ENCODE peak calls at places on chromosome 7, in nine cellular contexts. B, A, W, K, Y, F, X, O and Q are unnamed samples.

GRCh38 chr7:45659496-45660139 is 85.5 kb downstream of the ADCY1 start:
- DNase-seq in B (no peak), A (no peak), W (no peak), K (no peak), Y (no peak), F (no peak), X (no peak), O (no peak), Q (no peak)

GRCh38 chr7:22555476-22555875 is 55.5 kb upstream of the STEAP1B start:
- DNase-seq in B (no peak), A (no peak), W (no peak), K (no peak), Y (no peak), F (no peak), X (no peak), O (no peak), Q (no peak)

GRCh38 chr7:46909601-46910051 is 672.3 kb downstream of the TNS3 start:
- DNase-seq in B (no peak), A (no peak), W (no peak), K (no peak), Y (peak; percentile 3), F (peak; percentile 91), X (no peak), O (no peak), Q (no peak)

GRCh38 chr7:24718977-24719491 is 38.2 kb downstream of the GSDME start:
- DNase-seq in B (peak; percentile 92), A (no peak), W (no peak), K (no peak), Y (no peak), F (no peak), X (no peak), O (no peak), Q (no peak)

GRCh38 chr7:72335561-72336381 is 76.4 kb downstream of the CALN1 start:
- DNase-seq in B (no peak), A (no peak), W (no peak), K (no peak), Y (no peak), F (no peak), X (no peak), O (no peak), Q (no peak)

GRCh38 chr7:43629857-43630256 is 46.9 kb downstream of the STK17A start:
- DNase-seq in B (no peak), A (no peak), W (no peak), K (no peak), Y (no peak), F (no peak), X (no peak), O (no peak), Q (no peak)

GRCh38 chr7:114519215-114519614 is 104.6 kb downstream of the FOXP2 start:
- DNase-seq in B (no peak), A (no peak), W (no peak), K (no peak), Y (no peak), F (no peak), X (no peak), O (no peak), Q (no peak)

GRCh38 chr7:130079846-130080394 is 9.6 kb downstream of the KLHDC10 start:
- DNase-seq in B (no peak), A (no peak), W (no peak), K (no peak), Y (no peak), F (no peak), X (no peak), O (no peak), Q (no peak)

GRCh38 chr7:31933481-31933880 is 136.7 kb downstream of the PDE1C start:
- DNase-seq in B (no peak), A (no peak), W (no peak), K (no peak), Y (no peak), F (peak; percentile 25), X (no peak), O (no peak), Q (no peak)

GRCh38 chr7:50304158-50304910 is at the start of gene IKZF1:
- DNase-seq in B (peak; percentile 60), A (peak; percentile 21), W (peak; percentile 13), K (peak; percentile 70), Y (peak; percentile 6), F (no peak), X (no peak), O (peak; percentile 44), Q (no peak)

GRCh38 chr7:27916372-27916771 is 176.4 kb downstream of the TAX1BP1 start:
- DNase-seq in B (no peak), A (no peak), W (no peak), K (no peak), Y (no peak), F (no peak), X (no peak), O (no peak), Q (no peak)

GRCh38 chr7:23065974-23066373 is 39.6 kb upstream of the KLHL7 start:
- DNase-seq in B (no peak), A (no peak), W (no peak), K (no peak), Y (no peak), F (peak; percentile 75), X (no peak), O (no peak), Q (no peak)

GRCh38 chr7:43569424-43569823 is 13.5 kb upstream of the STK17A start:
- DNase-seq in B (peak; percentile 84), A (no peak), W (no peak), K (no peak), Y (no peak), F (peak; percentile 71), X (no peak), O (no peak), Q (no peak)